ENCODE peak calls at places on chromosome 9, in ten cellular contexts. U, R, S, P, L, H, O, D, F and I are unnamed samples. For H3K4me1, the result is how much of the 10 kb centered on the place peaks cover.

GRCh38 chr9:78054180-78054579 is 22.6 kb upstream of the GNAQ start:
- DNase-seq in R (no peak), H (no peak), L (no peak), P (no peak), S (no peak), F (no peak), O (no peak), U (no peak), D (no peak), I (no peak)

GRCh38 chr9:137774775-137775386 is 102.7 kb upstream of the CACNA1B start:
- DNase-seq in L (no peak), O (no peak), R (no peak), S (no peak), U (peak), P (no peak), F (no peak), D (no peak), H (no peak), I (no peak)

GRCh38 chr9:133341369-133342082 is 5.5 kb upstream of the SURF6 start:
- DNase-seq in S (peak), D (peak), L (peak), U (peak), H (no peak), R (no peak), P (no peak), F (no peak), O (no peak), I (no peak)

GRCh38 chr9:63859475-63860215 is 1425.4 kb downstream of the FOXD4L5 start:
- DNase-seq in H (no peak), U (peak), R (peak), P (peak), F (no peak), O (peak), L (no peak), D (peak), S (peak), I (no peak)

GRCh38 chr9:121861501-121862180 is 210.2 kb downstream of the DAB2IP start:
- DNase-seq in D (peak), H (no peak), F (peak), L (no peak), S (peak), R (no peak), P (peak), O (no peak), U (no peak), I (peak)

GRCh38 chr9:546797-547223 is 294.7 kb upstream of the DMRT1 start:
- DNase-seq in L (no peak), S (no peak), H (peak), P (peak), O (peak), U (no peak), R (no peak), D (no peak), F (no peak), I (no peak)

GRCh38 chr9:137286980-137287383 is 9.5 kb downstream of the TOR4A start:
- DNase-seq in R (no peak), D (peak), O (peak), S (no peak), F (peak), P (peak), H (peak), U (peak), L (no peak), I (peak)

GRCh38 chr9:87859137-87859536 is 23.5 kb upstream of the SPATA31E1 start:
- DNase-seq in F (no peak), O (no peak), H (no peak), L (no peak), U (no peak), S (no peak), R (no peak), P (no peak), D (no peak), I (no peak)

GRCh38 chr9:2158111-2158610 is 143.0 kb downstream of the SMARCA2 start:
- DNase-seq in D (peak), P (peak), R (no peak), F (peak), S (peak), L (peak), U (peak), H (peak), O (peak), I (peak)

GRCh38 chr9:112332272-112332671 is 1.1 kb downstream of the PTBP3 start:
- DNase-seq in S (no peak), P (peak), U (no peak), H (peak), D (no peak), R (no peak), L (no peak), O (no peak), F (peak), I (no peak)

GRCh38 chr9:113805753-113806152 is 70.4 kb upstream of the ZNF618 start:
- DNase-seq in L (no peak), H (no peak), D (no peak), O (no peak), P (no peak), F (no peak), U (no peak), S (no peak), R (no peak), I (no peak)

GRCh38 chr9:124352616-124353015 is 62.6 kb downstream of the PSMB7 start:
- DNase-seq in H (no peak), F (no peak), S (no peak), R (no peak), P (peak), U (peak), L (peak), D (no peak), O (no peak), I (no peak)

GRCh38 chr9:137077758-137078693 is 709 bp downstream of the UAP1L1 start:
- DNase-seq in F (no peak), O (no peak), H (peak), U (peak), S (no peak), L (no peak), R (no peak), D (no peak), P (peak), I (no peak)

GRCh38 chr9:137294091-137294683 is 7.9 kb downstream of the NRARP start:
- DNase-seq in P (peak), R (no peak), D (peak), H (no peak), F (peak), S (no peak), U (peak), O (peak), L (no peak), I (peak)

GRCh38 chr9:72089461-72090130 is 29.2 kb upstream of the C9orf57 start:
- DNase-seq in L (no peak), H (no peak), S (no peak), U (no peak), F (no peak), R (no peak), P (no peak), O (no peak), D (no peak), I (no peak)

GRCh38 chr9:131936929-131937328 is 142.7 kb downstream of the MED27 start:
- DNase-seq in U (no peak), L (no peak), O (no peak), D (no peak), S (no peak), H (no peak), R (no peak), P (no peak), F (no peak), I (no peak)

GRCh38 chr9:27752069-27752468 is 178.8 kb upstream of the C9orf72 start:
- DNase-seq in O (no peak), F (no peak), H (no peak), L (no peak), R (peak), P (no peak), D (no peak), U (no peak), S (no peak), I (no peak)

GRCh38 chr9:107933042-107933441 is 443.5 kb upstream of the KLF4 start:
- DNase-seq in R (no peak), O (no peak), P (peak), U (no peak), H (peak), L (no peak), D (no peak), F (peak), S (no peak), I (no peak)

GRCh38 chr9:83385317-83385716 is 152.9 kb downstream of the FRMD3 start:
- DNase-seq in O (no peak), P (peak), U (no peak), F (no peak), R (peak), L (no peak), D (no peak), H (peak), S (no peak), I (no peak)

GRCh38 chr9:13241283-13241682 is 38.2 kb downstream of the MPDZ start:
- DNase-seq in L (no peak), D (no peak), O (no peak), P (no peak), F (no peak), S (no peak), R (no peak), U (no peak), H (no peak), I (no peak)

GRCh38 chr9:100011062-100011681 is 87.6 kb downstream of the ERP44 start:
- DNase-seq in P (peak), O (peak), R (no peak), U (no peak), S (no peak), L (no peak), F (peak), D (no peak), H (peak), I (peak)

GRCh38 chr9:126365780-126366179 is 39.2 kb downstream of the MVB12B start:
- DNase-seq in F (no peak), R (no peak), H (no peak), L (no peak), O (no peak), S (no peak), U (no peak), D (no peak), P (no peak), I (no peak)

GRCh38 chr9:89505795-89506385 is 8.0 kb upstream of the SEMA4D start:
- DNase-seq in L (no peak), P (no peak), O (no peak), D (no peak), S (no peak), R (no peak), U (no peak), H (no peak), F (no peak), I (no peak)

GRCh38 chr9:90058364-90058763 is 453.6 kb downstream of the GADD45G start:
- DNase-seq in R (no peak), H (no peak), S (no peak), L (no peak), O (no peak), D (no peak), P (no peak), F (no peak), U (no peak), I (no peak)

GRCh38 chr9:89993678-89994630 is 389.1 kb downstream of the GADD45G start:
- DNase-seq in U (peak), S (peak), P (peak), L (peak), D (peak), O (no peak), H (no peak), R (no peak), F (no peak), I (no peak)

GRCh38 chr9:20557890-20558608 is 64.2 kb downstream of the MLLT3 start:
- DNase-seq in P (peak), H (no peak), S (no peak), L (no peak), F (no peak), O (no peak), R (peak), D (no peak), U (no peak), I (no peak)

GRCh38 chr9:78103971-78104433 is 72.4 kb upstream of the GNAQ start:
- DNase-seq in S (no peak), F (no peak), P (no peak), H (no peak), O (no peak), U (no peak), D (no peak), L (no peak), R (no peak), I (no peak)

GRCh38 chr9:130891699-130892502 is 4.7 kb downstream of the QRFP start:
- DNase-seq in F (no peak), S (no peak), O (no peak), P (no peak), R (no peak), U (peak), D (no peak), H (no peak), L (no peak), I (no peak)

GRCh38 chr9:123131258-123131657 is 97.8 kb downstream of the GPR21 start:
- DNase-seq in H (peak), O (peak), S (no peak), U (no peak), D (no peak), L (no peak), F (no peak), P (peak), R (no peak), I (no peak)

GRCh38 chr9:77714077-77714549 is 66.0 kb upstream of the GNA14 start:
- DNase-seq in H (peak), U (no peak), L (no peak), O (no peak), S (no peak), F (no peak), R (no peak), D (no peak), P (peak), I (no peak)

GRCh38 chr9:77236693-77237092 is 59.4 kb downstream of the VPS13A start:
- DNase-seq in P (no peak), O (no peak), U (no peak), R (no peak), F (no peak), D (no peak), L (no peak), S (no peak), H (no peak), I (no peak)

DNA sequence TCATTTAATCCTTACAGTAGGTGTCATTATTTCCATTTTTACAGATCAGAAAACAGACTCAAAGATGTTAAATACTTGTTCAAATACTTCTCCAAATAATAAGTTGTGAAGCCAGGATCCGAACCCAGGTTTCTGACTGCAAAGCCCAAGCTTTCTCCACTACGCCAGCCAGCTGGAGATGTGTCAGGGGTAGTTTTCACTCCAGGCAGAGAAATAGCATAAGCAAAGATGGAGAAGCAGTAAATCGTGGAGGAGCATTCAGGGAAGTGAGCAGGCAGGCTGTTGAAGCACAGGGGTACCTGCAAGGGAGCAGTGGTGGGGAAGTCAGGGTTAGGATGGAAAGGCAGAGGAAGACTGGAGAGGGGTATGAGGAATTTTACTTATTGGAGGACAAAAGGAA is 2.9 kb downstream of the TLN1 start:
- DNase-seq in R (no peak), F (no peak), D (peak), U (no peak), H (no peak), P (peak), S (no peak), O (peak), L (no peak), I (no peak)
- H3K4me3 ChIP-seq in R (peak), F (peak), D (peak), U (peak), H (peak), P (peak), S (peak), O (peak), L (peak), I (peak)

DNA sequence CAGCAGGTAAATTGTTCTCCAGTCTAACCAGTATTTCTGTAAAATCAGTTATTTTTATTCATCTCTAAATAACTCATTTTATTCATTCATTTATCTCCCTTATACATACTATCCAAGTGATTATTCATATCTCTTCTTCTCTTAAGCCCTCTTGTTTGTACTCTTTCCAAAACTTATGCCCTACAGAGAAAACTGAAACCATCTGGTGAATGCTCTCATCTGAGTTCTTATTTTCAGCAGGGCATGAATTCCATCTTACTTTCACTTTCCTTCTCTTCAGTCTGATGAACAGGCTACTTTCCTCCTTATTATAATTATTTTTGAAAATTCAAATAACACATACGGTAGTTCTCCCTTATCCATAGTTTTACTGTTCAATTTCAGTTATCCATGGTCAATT is 97.3 kb downstream of the SLC44A1 start:
- DNase-seq in S (no peak), R (no peak), H (peak), D (no peak), F (no peak), L (no peak), O (peak), P (peak), U (no peak), I (no peak)
- H3K4me1 ChIP-seq in S (under half), R (under half), H (under half), D (under half), F (under half), L (under half), O (under half), P (under half), U (under half), I (under half)

GRCh38 chr9:98943682-98944129 is at the start of gene COL15A1:
- DNase-seq in H (peak), F (no peak), D (peak), S (peak), P (peak), O (peak), U (no peak), R (no peak), L (no peak), I (peak)
- H3K4me3 ChIP-seq in H (peak), F (peak), D (peak), S (peak), P (peak), O (peak), U (peak), R (peak), L (peak), I (no peak)

DNA sequence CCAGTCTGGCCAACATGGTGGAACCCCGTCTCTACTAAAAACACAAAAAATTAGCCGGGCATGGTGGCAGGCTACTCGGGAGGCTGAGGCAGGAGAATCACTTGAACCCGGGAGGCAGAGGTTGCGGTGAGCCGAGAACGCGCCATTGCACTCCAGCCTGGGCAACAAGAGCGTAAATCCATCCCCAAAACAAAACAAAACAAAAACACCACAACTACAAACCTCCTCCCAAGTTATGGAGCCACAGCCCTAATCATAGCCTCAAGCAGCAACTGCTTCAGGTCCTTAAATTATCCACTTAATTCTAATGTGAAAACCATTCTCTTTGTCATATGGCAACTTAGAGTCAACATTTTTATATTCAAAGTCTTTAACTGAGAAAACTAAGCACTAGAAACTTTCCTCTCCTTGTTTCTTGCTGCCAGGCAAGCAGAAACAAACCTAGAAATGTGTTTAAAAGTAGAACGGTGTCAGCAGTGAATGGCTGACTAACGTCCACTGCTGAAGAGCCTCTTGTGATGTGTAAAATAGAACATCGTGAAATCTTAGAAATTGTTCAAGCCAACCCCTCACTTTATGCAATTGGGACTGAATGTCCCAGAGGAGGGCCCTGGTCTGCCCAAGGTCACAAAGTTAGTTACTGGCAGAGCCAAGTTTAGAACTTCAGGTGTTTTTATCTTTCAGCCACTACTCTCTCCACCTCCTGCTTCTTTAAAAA is 5.7 kb downstream of the TMEM245 start:
- DNase-seq in F (no peak), S (no peak), P (no peak), H (no peak), D (no peak), L (no peak), R (no peak), U (no peak), O (no peak), I (no peak)
- H3K4me1 ChIP-seq in F (half or more), S (half or more), P (under half), H (half or more), D (half or more), L (under half), R (half or more), U (under half), O (under half), I (half or more)

DNA sequence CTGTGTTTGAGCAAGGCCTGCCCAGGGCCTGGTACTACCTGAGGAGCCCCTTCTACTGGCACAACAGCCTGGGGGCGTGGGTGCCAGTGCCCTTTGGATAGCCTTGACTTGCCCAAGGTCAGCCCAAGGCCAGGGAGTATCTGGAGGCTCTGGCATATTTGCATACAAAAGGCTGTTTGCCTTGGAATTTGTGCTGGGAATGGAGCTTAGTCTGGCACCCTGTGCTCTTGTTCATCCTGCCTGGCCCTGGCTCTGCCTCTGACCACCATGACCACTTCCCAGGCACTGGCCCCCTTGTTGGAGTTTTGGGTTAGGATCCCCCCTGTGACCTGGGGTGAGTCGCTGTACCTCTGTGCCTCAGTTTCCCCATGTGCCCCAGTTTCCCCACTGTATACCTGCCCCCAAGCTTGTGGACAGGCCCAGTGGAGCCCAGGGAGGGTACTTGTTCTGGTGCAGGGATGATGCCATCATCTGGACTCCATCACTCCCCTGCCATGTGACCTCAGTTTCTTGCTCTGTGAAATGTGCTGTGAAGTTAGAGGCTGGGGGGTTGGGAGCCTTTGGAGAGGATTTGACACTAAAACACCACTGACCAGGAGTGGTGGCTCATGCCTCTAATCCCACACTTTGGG is 1.6 kb downstream of the SUSD3 start:
- DNase-seq in O (no peak), R (no peak), S (no peak), L (no peak), D (no peak), H (no peak), F (no peak), U (peak), P (no peak), I (peak)
- H3K4me3 ChIP-seq in O (no peak), R (no peak), S (peak), L (no peak), D (peak), H (no peak), F (peak), U (peak), P (no peak), I (no peak)

DNA sequence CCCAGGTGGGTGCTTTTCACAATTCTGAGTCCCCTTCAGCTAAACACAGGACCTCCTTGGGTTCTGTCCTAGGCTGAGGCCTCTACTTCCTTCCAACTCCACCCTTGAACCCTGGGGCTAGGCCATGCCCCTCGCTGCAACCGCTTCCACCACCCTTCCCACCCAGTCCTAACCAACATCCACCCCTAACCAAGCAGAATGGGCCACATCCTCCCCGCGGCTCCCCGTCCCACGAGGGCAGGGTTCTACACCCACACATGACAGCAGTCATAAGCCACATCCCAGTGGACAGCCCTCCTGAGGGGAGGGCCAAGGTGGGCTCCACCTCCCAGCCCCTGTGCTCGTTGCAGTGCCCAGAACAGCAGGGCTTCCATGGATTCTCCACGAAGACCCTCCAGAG is 65.8 kb downstream of the SHB start:
- DNase-seq in H (no peak), F (no peak), L (no peak), R (no peak), S (no peak), U (peak), O (no peak), P (no peak), D (no peak), I (no peak)
- H3K4me1 ChIP-seq in H (under half), F (half or more), L (under half), R (under half), S (half or more), U (under half), O (under half), P (under half), D (under half), I (under half)